ENCODE peak calls at places on chromosome 1, in ten cellular contexts. G is GM12865, K is HEK293T, W is SW480, O is colonic mucosa, U is fibroblast of pulmonary artery, M is LoVo, L is germinal center, N is anterior cingulate cortex, C is C1 segment of cervical spinal cord. Y is an unnamed sample.

GRCh38 chr1:174963547-174964125 is 36.1 kb upstream of the CACYBP start:
- DNase-seq in G (no peak), C (no peak), O (peak), M (peak), W (no peak), K (no peak), L (no peak), U (no peak), N (no peak), Y (no peak)

GRCh38 chr1:113255038-113255727 is 135.1 kb upstream of the MAGI3 start:
- DNase-seq in M (no peak), G (no peak), O (no peak), U (no peak), W (no peak), K (no peak), N (no peak), C (no peak), L (no peak), Y (no peak)

GRCh38 chr1:116961599-116961998 is 40.0 kb upstream of the CD101 start:
- DNase-seq in G (no peak), O (no peak), L (no peak), M (no peak), N (no peak), W (no peak), K (no peak), C (no peak), U (no peak), Y (no peak)

GRCh38 chr1:19476440-19477190 is 8.7 kb downstream of the CAPZB start:
- DNase-seq in K (no peak), W (no peak), G (peak), N (no peak), O (peak), C (no peak), L (peak), U (peak), M (no peak), Y (no peak)

GRCh38 chr1:27992271-27992670 is 32.5 kb downstream of the XKR8 start:
- DNase-seq in U (peak), N (no peak), M (no peak), C (no peak), W (no peak), G (peak), K (no peak), L (no peak), O (no peak), Y (no peak)

GRCh38 chr1:39170731-39171375 is 33.6 kb upstream of the MACF1 start:
- DNase-seq in O (no peak), U (no peak), G (no peak), N (no peak), W (no peak), M (no peak), C (no peak), K (peak), L (no peak), Y (no peak)

GRCh38 chr1:111332190-111332589 is 41.5 kb downstream of the CHIA start:
- DNase-seq in G (peak), K (no peak), M (no peak), W (no peak), L (no peak), O (no peak), U (no peak), N (no peak), C (no peak), Y (no peak)

GRCh38 chr1:43492816-43493215 is 37.9 kb upstream of the PTPRF start:
- DNase-seq in C (no peak), M (no peak), G (no peak), N (no peak), W (no peak), U (peak), K (no peak), L (no peak), O (no peak), Y (no peak)

GRCh38 chr1:225119307-225119706 is 189.8 kb downstream of the DNAH14 start:
- DNase-seq in M (no peak), L (no peak), C (no peak), U (no peak), O (no peak), W (no peak), K (no peak), G (no peak), N (no peak), Y (no peak)

GRCh38 chr1:41468082-41468762 is 16.3 kb downstream of the EDN2 start:
- DNase-seq in N (no peak), K (no peak), L (no peak), U (no peak), M (no peak), W (peak), C (no peak), G (no peak), O (peak), Y (peak)

GRCh38 chr1:43781574-43781973 is 74.2 kb downstream of the ST3GAL3 start:
- DNase-seq in M (no peak), W (no peak), C (no peak), U (no peak), O (no peak), K (no peak), L (no peak), N (no peak), G (no peak), Y (no peak)

Y was measured in hepatocyte.